ENCODE peak calls at places on chromosomes 13 and 19, in four cellular contexts. E is heart left ventricle, P is neural crest cell, C is AG04449. S is an unnamed sample.

GRCh38 chr19:401836-402535 is 7.0 kb downstream of the C2CD4C start:
- DNase-seq in E (no peak), P (no peak), C (no peak), S (no peak)

GRCh38 chr13:31588923-31589322 is 150.4 kb upstream of the RXFP2 start:
- DNase-seq in E (no peak), P (no peak), C (no peak), S (no peak)

GRCh38 chr13:108483981-108484380 is 145.4 kb upstream of the MYO16 start:
- DNase-seq in E (no peak), P (no peak), C (no peak), S (no peak)

GRCh38 chr19:34135033-34135370 is 37.3 kb upstream of the LSM14A start:
- DNase-seq in E (no peak), P (no peak), C (no peak), S (no peak)

GRCh38 chr13:114008964-114009589 is 35.2 kb upstream of the C13orf46 start:
- DNase-seq in E (peak), P (no peak), C (no peak), S (no peak)

GRCh38 chr19:1267441-1268391 is 1.4 kb upstream of the CIRBP start:
- DNase-seq in E (no peak), P (no peak), C (no peak), S (no peak)

GRCh38 chr19:56972291-56972914 is 131.9 kb upstream of the PEG3 start:
- DNase-seq in E (no peak), P (no peak), C (no peak), S (no peak)

GRCh38 chr13:109336730-109337129 is 449.7 kb downstream of the IRS2 start:
- DNase-seq in E (no peak), P (no peak), C (peak), S (peak)

GRCh38 chr13:50132937-50133276 is 117.7 kb downstream of the KCNRG start:
- DNase-seq in E (no peak), P (no peak), C (no peak), S (no peak)

GRCh38 chr19:49773663-49774305 is 7.0 kb downstream of the AP2A1 start:
- DNase-seq in E (no peak), P (no peak), C (no peak), S (no peak)

GRCh38 chr19:17505218-17505617 is 6.2 kb upstream of the PGLS start:
- DNase-seq in E (no peak), P (no peak), C (no peak), S (no peak)

GRCh38 chr13:91112878-91113277 is 234.6 kb upstream of the MIR17HG start:
- DNase-seq in E (no peak), P (no peak), C (no peak), S (no peak)

GRCh38 chr13:48975101-48975925 is at the start of gene FNDC3A:
- DNase-seq in E (peak), P (peak), C (no peak), S (peak)

GRCh38 chr19:14479985-14480694 is 5.0 kb upstream of the PTGER1 start:
- DNase-seq in E (no peak), P (peak), C (no peak), S (no peak)

GRCh38 chr19:56955637-56956216 is 115.2 kb upstream of the PEG3 start:
- DNase-seq in E (no peak), P (no peak), C (no peak), S (no peak)

GRCh38 chr19:38597075-38597474 is 20.7 kb downstream of the MAP4K1 start:
- DNase-seq in E (no peak), P (no peak), C (no peak), S (no peak)

GRCh38 chr13:35475960-35476943 is at the start of gene MAB21L1:
- DNase-seq in E (peak), P (peak), C (no peak), S (peak)

GRCh38 chr13:79867248-79867647 is 386.3 kb downstream of the NDFIP2 start:
- DNase-seq in E (no peak), P (no peak), C (peak), S (no peak)

GRCh38 chr13:97243915-97244820 is 22.0 kb downstream of the MBNL2 start:
- DNase-seq in E (no peak), P (no peak), C (no peak), S (no peak)

GRCh38 chr19:38544569-38545315 is 73.0 kb downstream of the MAP4K1 start:
- DNase-seq in E (no peak), P (no peak), C (peak), S (peak)

GRCh38 chr13:21909331-21909730 is 238.5 kb downstream of the FGF9 start:
- DNase-seq in E (no peak), P (no peak), C (no peak), S (no peak)

GRCh38 chr13:73385848-73386247 is 327.0 kb downstream of the KLF5 start:
- DNase-seq in E (no peak), P (no peak), C (no peak), S (no peak)

GRCh38 chr19:15714638-15715037 is 13.2 kb upstream of the OR10H2 start:
- DNase-seq in E (no peak), P (no peak), C (no peak), S (no peak)

GRCh38 chr13:73874460-73874859 is 259.7 kb downstream of the KLF12 start:
- DNase-seq in E (no peak), P (no peak), C (no peak), S (no peak)

GRCh38 chr19:46416077-46416709 is 2.8 kb upstream of the CCDC8 start:
- DNase-seq in E (peak), P (peak), C (no peak), S (peak)

GRCh38 chr19:14073925-14074838 is 1.6 kb downstream of the MISP3 start:
- DNase-seq in E (no peak), P (no peak), C (no peak), S (no peak)

GRCh38 chr19:4256563-4256962 is 9.7 kb downstream of the YJU2 start:
- DNase-seq in E (no peak), P (no peak), C (no peak), S (no peak)

GRCh38 chr19:35885225-35885624 is 15.1 kb downstream of the NFKBID start:
- DNase-seq in E (no peak), P (no peak), C (no peak), S (no peak)

GRCh38 chr13:60572003-60572792 is 175.2 kb downstream of the TDRD3 start:
- DNase-seq in E (no peak), P (no peak), C (peak), S (no peak)

GRCh38 chr19:44626067-44626624 is 12.8 kb downstream of the IGSF23 start:
- DNase-seq in E (no peak), P (no peak), C (peak), S (peak)

GRCh38 chr19:11530432-11530831 is 1.5 kb upstream of the ECSIT start:
- DNase-seq in E (peak), P (peak), C (no peak), S (no peak)
- TF ChIP-seq CTCF in E (peak), P (peak), C (peak), S (no peak)

GRCh38 chr13:84605927-84606326 is 723.7 kb upstream of the SLITRK1 start:
- DNase-seq in E (no peak), P (no peak), C (no peak), S (no peak)
- TF ChIP-seq CTCF in E (no peak), P (no peak), C (no peak), S (no peak)

GRCh38 chr13:42835012-42835411 is 53.6 kb downstream of the FAM216B start:
- DNase-seq in E (no peak), P (no peak), C (no peak), S (no peak)

GRCh38 chr13:42832341-42833153 is 51.2 kb downstream of the FAM216B start:
- DNase-seq in E (no peak), P (no peak), C (peak), S (peak)

GRCh38 chr13:42836930-42837329 is 55.5 kb downstream of the FAM216B start:
- DNase-seq in E (no peak), P (no peak), C (no peak), S (peak)
- TF ChIP-seq CTCF in E (peak), P (peak), C (peak), S (peak)

GRCh38 chr19:32041681-32042292 is 303.6 kb upstream of the ZNF507 start:
- DNase-seq in E (peak), P (peak), C (no peak), S (no peak)
- TF ChIP-seq CTCF in E (peak), P (peak), C (peak), S (peak)

GRCh38 chr13:76886005-76886291 is 257 bp downstream of the KCTD12 start:
- DNase-seq in E (no peak), P (no peak), C (no peak), S (no peak)

GRCh38 chr13:76882431-76882830 is 3.8 kb downstream of the KCTD12 start:
- DNase-seq in E (peak), P (no peak), C (no peak), S (no peak)

GRCh38 chr13:76885203-76886004 is 801 bp downstream of the KCTD12 start:
- DNase-seq in E (peak), P (peak), C (no peak), S (no peak)

GRCh38 chr13:76884571-76885202 is 1.5 kb downstream of the KCTD12 start:
- DNase-seq in E (no peak), P (no peak), C (no peak), S (no peak)

DNA sequence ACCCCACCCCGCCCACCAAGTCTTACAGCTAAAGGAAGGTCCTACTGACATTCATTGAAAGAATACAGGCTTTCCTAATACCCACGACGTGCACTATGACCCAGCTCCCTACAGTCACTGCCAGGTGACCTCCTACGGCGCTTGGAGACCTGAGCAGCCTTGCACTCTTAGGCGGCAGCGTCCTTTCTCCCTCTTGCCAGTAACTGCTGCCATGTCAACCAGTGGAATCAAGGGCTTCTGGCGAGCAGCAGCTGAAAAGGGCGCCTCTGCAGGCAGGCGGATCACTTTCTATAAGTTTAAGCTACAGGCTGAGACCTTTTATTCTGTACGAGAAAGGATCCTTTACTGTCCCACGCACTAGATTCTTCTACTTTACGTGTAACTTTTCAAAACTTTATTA is 2.0 kb downstream of the KCTD12 start:
- DNase-seq in E (peak), P (no peak), C (no peak), S (no peak)
- TF ChIP-seq CTCF in E (no peak), P (peak), C (no peak), S (peak)

S was measured in AG09319.